ENCODE peak calls at places on chromosomes 11 and 22, in seven cellular contexts. A is left lobe of liver; C is activated T-cell treated with anti-CD3 and anti-CD28 coated beads, Interleukin-2, amount 50 U/mL, for 72 hours; U is activated T-helper 17 cell treated with anti-CD3 and anti-CD28 coated beads, Interleukin-2, amount 50 U/mL, for 72 hours; I is CD8-positive, alpha-beta T cell; F is heart left ventricle; Z is upper lobe of right lung. W is an unnamed sample.

GRCh38 chr11:46895821-46896220 is 22.5 kb downstream of the LRP4 start:
- ATAC-seq in A (peak), C (no peak), U (no peak), I (no peak), F (peak), Z (peak), W (no peak)

GRCh38 chr11:129061466-129062194 is 119.0 kb upstream of the TP53AIP1 start:
- ATAC-seq in A (no peak), C (no peak), U (no peak), I (no peak), F (no peak), Z (no peak), W (no peak)

GRCh38 chr11:102476069-102476468 is 23.5 kb upstream of the TMEM123 start:
- ATAC-seq in A (peak), C (peak), U (peak), I (no peak), F (no peak), Z (no peak), W (peak)

GRCh38 chr11:113974741-113975470 is at the start of gene HTR3A:
- ATAC-seq in A (peak), C (no peak), U (no peak), I (no peak), F (peak), Z (peak), W (peak)

GRCh38 chr11:117828641-117829368 is 4.3 kb upstream of the FXYD2 start:
- ATAC-seq in A (no peak), C (peak), U (peak), I (peak), F (no peak), Z (peak), W (peak)

GRCh38 chr11:6402061-6402470 is 11.8 kb downstream of the SMPD1 start:
- ATAC-seq in A (no peak), C (peak), U (peak), I (peak), F (no peak), Z (no peak), W (no peak)

GRCh38 chr22:46896166-46896565 is 133.7 kb downstream of the TBC1D22A start:
- ATAC-seq in A (no peak), C (no peak), U (no peak), I (no peak), F (no peak), Z (no peak), W (no peak)

GRCh38 chr11:84045146-84045545 is 759.0 kb upstream of the CCDC90B start:
- ATAC-seq in A (no peak), C (no peak), U (no peak), I (no peak), F (no peak), Z (no peak), W (no peak)

GRCh38 chr22:28379075-28379806 is 300.4 kb downstream of the TTC28 start:
- ATAC-seq in A (peak), C (peak), U (peak), I (no peak), F (no peak), Z (peak), W (no peak)

GRCh38 chr11:625636-626319 is 1.0 kb upstream of the CDHR5 start:
- ATAC-seq in A (no peak), C (no peak), U (no peak), I (no peak), F (no peak), Z (no peak), W (peak)

GRCh38 chr11:60955566-60955965 is 3.6 kb upstream of the SLC15A3 start:
- ATAC-seq in A (no peak), C (no peak), U (no peak), I (no peak), F (no peak), Z (no peak), W (no peak)

GRCh38 chr11:119254239-119254638 is 48.1 kb downstream of the CBL start:
- ATAC-seq in A (no peak), C (peak), U (peak), I (peak), F (no peak), Z (no peak), W (no peak)

GRCh38 chr11:119827113-119827512 is 98.1 kb upstream of the NECTIN1 start:
- ATAC-seq in A (no peak), C (no peak), U (no peak), I (no peak), F (no peak), Z (no peak), W (no peak)

GRCh38 chr22:50529416-50530279 is at the start of gene TYMP:
- ATAC-seq in A (peak), C (peak), U (peak), I (no peak), F (no peak), Z (peak), W (peak)

GRCh38 chr11:8833568-8834275 is 77.3 kb upstream of the AKIP1 start:
- ATAC-seq in A (no peak), C (peak), U (no peak), I (no peak), F (no peak), Z (no peak), W (no peak)

GRCh38 chr11:47979378-47980092 is 824 bp upstream of the PTPRJ start:
- ATAC-seq in A (peak), C (no peak), U (no peak), I (no peak), F (peak), Z (peak), W (peak)